ENCODE peak calls at places on chromosomes 4 and X, in six cellular contexts. One of them, this sample, is unnamed.

GRCh38 chrX:41781500-41781899 is 57.5 kb downstream of the GPR82 start:
- DNase-seq in esophagus squamous epithelium: no peak
- DNase-seq in transverse colon: no peak
- DNase-seq in H1: no peak
- DNase-seq in gastrocnemius medialis: no peak
- DNase-seq in IMR-90: peak; percentile 56
- DNase-seq in this sample: peak; percentile 46

GRCh38 chrX:107429090-107429489 is 20.4 kb upstream of the FRMPD3 start:
- DNase-seq in esophagus squamous epithelium: no peak
- DNase-seq in transverse colon: peak; percentile 34
- DNase-seq in H1: peak; percentile 49
- DNase-seq in gastrocnemius medialis: no peak
- DNase-seq in IMR-90: peak; percentile 3
- DNase-seq in this sample: peak; percentile 34

GRCh38 chrX:55143621-55144020 is 54.8 kb downstream of the PAGE2 start:
- DNase-seq in esophagus squamous epithelium: no peak
- DNase-seq in transverse colon: no peak
- DNase-seq in H1: no peak
- DNase-seq in gastrocnemius medialis: no peak
- DNase-seq in IMR-90: no peak
- DNase-seq in this sample: no peak

GRCh38 chrX:52988985-52989917 is 30.9 kb upstream of the FAM156A start:
- DNase-seq in esophagus squamous epithelium: no peak
- DNase-seq in transverse colon: no peak
- DNase-seq in H1: no peak
- DNase-seq in gastrocnemius medialis: no peak
- DNase-seq in IMR-90: no peak
- DNase-seq in this sample: no peak

GRCh38 chr4:42568610-42569207 is 88.2 kb downstream of the ATP8A1 start:
- DNase-seq in esophagus squamous epithelium: no peak
- DNase-seq in transverse colon: peak; percentile 72
- DNase-seq in H1: peak; percentile 54
- DNase-seq in gastrocnemius medialis: peak; percentile 51
- DNase-seq in IMR-90: peak; percentile 65
- DNase-seq in this sample: peak; percentile 75

GRCh38 chrX:63275127-63275526 is 76.0 kb downstream of the SPIN4 start:
- DNase-seq in esophagus squamous epithelium: no peak
- DNase-seq in transverse colon: peak; percentile 14
- DNase-seq in H1: peak; percentile 61
- DNase-seq in gastrocnemius medialis: no peak
- DNase-seq in IMR-90: peak; percentile 10
- DNase-seq in this sample: no peak

GRCh38 chr4:128528793-128529553 is 241.4 kb upstream of the PGRMC2 start:
- DNase-seq in esophagus squamous epithelium: no peak
- DNase-seq in transverse colon: no peak
- DNase-seq in H1: no peak
- DNase-seq in gastrocnemius medialis: peak; percentile 58
- DNase-seq in IMR-90: peak; percentile 99
- DNase-seq in this sample: no peak

GRCh38 chrX:45743081-45743533 is 542.4 kb upstream of the DIPK2B start:
- DNase-seq in esophagus squamous epithelium: no peak
- DNase-seq in transverse colon: no peak
- DNase-seq in H1: no peak
- DNase-seq in gastrocnemius medialis: no peak
- DNase-seq in IMR-90: peak; percentile 75
- DNase-seq in this sample: no peak

GRCh38 chr4:53586121-53586816 is 5.0 kb downstream of the LNX1 start:
- DNase-seq in esophagus squamous epithelium: no peak
- DNase-seq in transverse colon: no peak
- DNase-seq in H1: no peak
- DNase-seq in gastrocnemius medialis: no peak
- DNase-seq in IMR-90: peak; percentile 99
- DNase-seq in this sample: no peak

GRCh38 chrX:137031039-137031438 is 2.8 kb downstream of the GPR101 start:
- DNase-seq in esophagus squamous epithelium: no peak
- DNase-seq in transverse colon: no peak
- DNase-seq in H1: no peak
- DNase-seq in gastrocnemius medialis: no peak
- DNase-seq in IMR-90: no peak
- DNase-seq in this sample: no peak

DNA sequence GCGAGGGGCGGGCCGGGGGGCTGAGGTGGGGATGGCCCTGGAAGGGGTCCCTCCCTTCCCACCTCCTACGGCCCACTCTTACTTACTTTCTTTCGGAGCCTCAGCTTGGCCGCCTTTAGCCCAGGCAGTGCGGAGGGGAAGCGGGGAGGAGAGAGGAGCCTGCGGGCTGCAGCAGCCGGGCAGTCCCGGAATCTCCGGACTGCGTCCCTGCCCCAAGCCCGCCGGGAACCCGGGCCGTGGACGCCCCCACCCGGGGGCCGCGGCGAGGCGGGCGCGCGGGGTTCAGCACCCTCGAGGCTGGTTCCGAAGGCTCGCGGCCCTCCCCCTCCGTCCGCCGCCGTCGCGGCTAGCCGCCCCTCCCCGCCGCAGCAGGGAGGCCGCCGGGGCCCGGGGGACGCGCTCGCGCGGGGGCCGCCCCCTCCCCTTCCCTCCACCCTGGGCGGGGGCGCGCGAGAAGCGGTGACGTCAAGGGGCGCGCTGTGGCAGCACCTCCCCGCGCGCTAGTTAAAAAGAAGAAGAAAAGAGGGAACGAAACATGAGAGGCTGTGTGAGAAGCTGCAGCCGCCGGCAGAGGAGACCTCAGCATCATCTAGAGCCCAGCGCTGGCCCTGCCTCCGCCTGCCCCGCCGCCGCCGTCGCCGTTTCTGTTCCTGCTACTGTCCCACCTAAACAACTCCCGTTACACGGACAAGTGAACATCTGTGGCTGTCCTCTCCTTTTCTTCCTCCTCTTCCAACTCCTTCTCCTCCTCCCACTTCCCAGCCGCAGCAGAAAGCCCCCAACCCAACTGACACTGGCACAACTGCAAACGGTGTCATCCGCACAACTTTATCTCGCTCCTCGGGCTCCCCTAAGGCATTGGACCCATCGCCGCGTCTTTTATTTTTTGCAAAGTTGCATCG is at the start of gene HHIP:
- DNase-seq in esophagus squamous epithelium: no peak
- DNase-seq in transverse colon: peak; percentile 25
- DNase-seq in H1: peak; percentile 64
- DNase-seq in gastrocnemius medialis: no peak
- DNase-seq in IMR-90: peak; percentile 65
- DNase-seq in this sample: peak; percentile 17
- TF ChIP-seq POLR2A in esophagus squamous epithelium: no peak
- TF ChIP-seq POLR2A in transverse colon: peak; percentile 22
- TF ChIP-seq POLR2A in H1: no peak
- TF ChIP-seq POLR2A in gastrocnemius medialis: no peak
- TF ChIP-seq POLR2A in IMR-90: no peak
- TF ChIP-seq POLR2A in this sample: no peak

GRCh38 chr4:148441986-148442829 is at the start of gene NR3C2:
- DNase-seq in esophagus squamous epithelium: peak; percentile 95
- DNase-seq in transverse colon: peak; percentile 99
- DNase-seq in H1: peak; percentile 92
- DNase-seq in gastrocnemius medialis: peak; percentile 100
- DNase-seq in IMR-90: peak; percentile 96
- DNase-seq in this sample: peak; percentile 95
- TF ChIP-seq POLR2A in esophagus squamous epithelium: peak; percentile 100
- TF ChIP-seq POLR2A in transverse colon: peak; percentile 100
- TF ChIP-seq POLR2A in H1: peak; percentile 94
- TF ChIP-seq POLR2A in gastrocnemius medialis: peak; percentile 100
- TF ChIP-seq POLR2A in IMR-90: peak; percentile 56
- TF ChIP-seq POLR2A in this sample: peak; percentile 83

DNA sequence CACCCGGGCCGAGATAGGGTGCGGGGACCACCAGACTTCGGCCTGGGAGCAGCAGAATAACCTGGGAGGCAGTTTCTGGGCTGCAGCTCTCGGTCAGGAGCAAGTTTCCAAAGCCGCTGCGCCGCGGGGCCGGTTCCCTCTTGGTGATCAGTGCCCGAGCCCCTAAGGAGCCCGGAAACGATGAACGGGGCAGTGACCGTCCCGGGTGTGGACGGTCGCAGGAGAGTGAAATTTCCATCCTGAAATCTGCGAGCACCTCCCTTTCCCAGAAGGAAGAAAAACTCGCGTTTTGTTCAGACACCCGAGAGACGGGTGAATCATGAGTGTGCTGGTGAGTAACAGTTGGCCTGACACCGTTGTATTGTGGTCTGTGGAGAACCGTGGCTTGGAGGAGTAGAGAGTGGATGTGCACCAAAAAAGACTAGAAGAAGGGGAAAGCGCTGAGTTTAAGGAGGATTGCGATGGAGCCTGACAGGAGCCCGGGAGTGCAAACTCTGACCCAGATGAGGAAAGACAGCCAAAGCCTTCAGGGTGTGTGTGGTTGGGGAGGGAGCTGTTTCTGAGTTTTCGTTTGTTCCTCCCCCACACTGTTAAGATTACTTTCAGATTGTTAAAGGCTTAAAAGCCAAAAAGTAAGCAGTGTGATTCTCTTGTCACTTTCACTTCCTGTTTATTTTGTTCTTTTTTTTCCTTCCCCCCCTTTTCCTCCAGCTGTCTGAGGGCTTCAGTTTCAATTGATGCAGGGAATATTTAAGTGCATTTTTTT is 824 bp downstream of the MCUB start:
- DNase-seq in esophagus squamous epithelium: no peak
- DNase-seq in transverse colon: peak; percentile 37
- DNase-seq in H1: peak; percentile 56
- DNase-seq in gastrocnemius medialis: no peak
- DNase-seq in IMR-90: peak; percentile 81
- DNase-seq in this sample: peak; percentile 50
- TF ChIP-seq POLR2A in esophagus squamous epithelium: peak; percentile 15
- TF ChIP-seq POLR2A in transverse colon: peak; percentile 42
- TF ChIP-seq POLR2A in H1: no peak
- TF ChIP-seq POLR2A in gastrocnemius medialis: no peak
- TF ChIP-seq POLR2A in IMR-90: no peak
- TF ChIP-seq POLR2A in this sample: no peak

GRCh38 chr4:154602404-154603020 is 9.9 kb downstream of the FGG start:
- DNase-seq in esophagus squamous epithelium: no peak
- DNase-seq in transverse colon: no peak
- DNase-seq in H1: no peak
- DNase-seq in gastrocnemius medialis: no peak
- DNase-seq in IMR-90: no peak
- DNase-seq in this sample: no peak
- TF ChIP-seq POLR2A in esophagus squamous epithelium: no peak
- TF ChIP-seq POLR2A in transverse colon: no peak
- TF ChIP-seq POLR2A in H1: no peak
- TF ChIP-seq POLR2A in gastrocnemius medialis: no peak
- TF ChIP-seq POLR2A in IMR-90: no peak
- TF ChIP-seq POLR2A in this sample: no peak

DNA sequence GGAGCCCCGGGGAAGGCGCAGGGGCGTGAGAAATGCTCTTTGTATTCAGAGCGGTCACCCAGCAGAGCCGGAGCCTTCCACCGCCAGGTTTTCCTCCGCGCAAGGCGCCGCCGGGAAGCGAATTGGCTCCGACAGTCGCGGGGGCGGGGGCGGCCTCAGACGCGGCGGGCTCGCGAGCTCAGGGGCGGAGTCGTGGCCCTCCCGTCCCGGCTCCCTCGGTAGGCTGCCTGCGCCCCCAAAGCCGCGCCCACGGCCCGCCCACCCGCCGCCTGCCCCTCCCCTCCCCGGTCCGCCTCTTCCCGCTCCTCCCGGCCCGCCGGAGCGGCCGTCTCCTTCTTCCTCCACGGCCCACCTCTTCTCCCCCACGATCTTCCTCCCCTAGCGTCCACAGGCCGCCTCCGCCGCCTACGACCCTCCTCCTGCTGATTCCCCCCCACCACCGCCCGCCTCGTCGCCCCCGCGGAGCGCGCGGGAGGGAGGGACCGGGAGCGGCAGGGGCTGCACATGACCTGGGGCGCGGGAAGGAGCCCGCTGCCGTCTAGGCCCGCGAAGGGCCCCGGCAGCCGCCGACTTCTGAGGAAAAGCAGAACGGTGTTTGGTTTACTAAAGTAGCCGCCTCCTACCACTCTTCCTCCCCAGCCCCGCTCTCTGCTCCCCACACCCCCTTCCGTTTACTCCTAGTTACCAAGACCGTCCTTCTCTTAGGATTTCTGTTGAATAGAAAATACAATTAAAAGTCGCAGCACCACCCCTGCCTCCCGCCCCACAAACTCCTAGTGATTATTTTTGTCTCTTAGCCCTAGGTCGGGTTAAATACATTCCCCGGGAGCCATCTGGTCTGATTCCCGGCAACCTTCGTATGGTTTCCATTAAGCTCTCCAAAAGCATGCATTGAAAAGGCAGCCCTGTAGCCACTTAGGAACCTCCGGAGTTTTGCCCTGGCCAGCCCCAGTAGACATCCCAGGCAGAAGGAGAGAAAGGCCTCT is 53.2 kb downstream of the C4orf51 start:
- DNase-seq in esophagus squamous epithelium: peak; percentile 35
- DNase-seq in transverse colon: peak; percentile 95
- DNase-seq in H1: peak; percentile 93
- DNase-seq in gastrocnemius medialis: peak; percentile 94
- DNase-seq in IMR-90: peak; percentile 89
- DNase-seq in this sample: peak; percentile 93
- TF ChIP-seq POLR2A in esophagus squamous epithelium: peak; percentile 54
- TF ChIP-seq POLR2A in transverse colon: peak; percentile 77
- TF ChIP-seq POLR2A in H1: peak; percentile 85
- TF ChIP-seq POLR2A in gastrocnemius medialis: peak; percentile 87
- TF ChIP-seq POLR2A in IMR-90: peak; percentile 75
- TF ChIP-seq POLR2A in this sample: peak; percentile 39

DNA sequence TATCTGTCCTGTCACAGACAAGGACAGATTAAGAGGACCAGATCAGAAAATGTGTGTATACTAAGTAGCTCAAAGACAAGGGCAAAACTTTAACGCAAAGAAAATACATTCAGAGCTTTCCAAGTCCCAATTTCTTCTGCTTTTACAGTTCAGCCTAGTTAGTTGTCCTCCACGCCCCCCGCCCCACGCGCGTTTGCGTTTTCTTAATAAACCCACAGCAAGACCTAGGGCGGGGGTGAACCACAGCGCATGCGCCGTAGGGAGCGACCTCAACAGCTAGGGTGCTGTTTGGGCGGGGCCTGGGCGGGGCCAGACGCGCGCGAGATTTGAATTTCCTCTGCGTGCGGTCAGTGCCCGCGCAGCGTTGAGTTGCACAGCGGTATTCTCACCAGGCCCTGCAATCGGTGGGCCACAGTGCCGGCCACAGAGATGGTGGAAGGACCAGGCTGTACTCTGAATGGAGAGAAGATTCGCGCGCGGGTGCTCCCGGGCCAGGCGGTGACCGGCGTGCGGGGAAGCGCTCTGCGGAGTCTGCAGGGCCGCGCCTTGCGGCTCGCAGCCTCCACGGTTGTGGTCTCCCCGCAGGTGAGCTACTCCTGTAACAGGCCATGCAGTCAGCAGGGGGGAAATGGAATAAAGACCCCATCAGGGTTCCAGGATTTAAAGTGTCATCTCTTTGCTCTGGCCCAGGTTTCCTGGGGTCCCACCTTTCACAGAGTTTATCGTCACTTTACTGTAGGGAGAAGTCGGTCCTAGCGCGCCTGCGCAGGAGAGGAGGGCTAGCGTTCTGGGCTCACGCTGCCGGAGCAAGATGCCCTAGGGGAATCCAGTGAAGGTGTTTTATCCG is at the start of gene NEIL3:
- DNase-seq in esophagus squamous epithelium: peak; percentile 75
- DNase-seq in transverse colon: peak; percentile 94
- DNase-seq in H1: peak; percentile 90
- DNase-seq in gastrocnemius medialis: peak; percentile 75
- DNase-seq in IMR-90: peak; percentile 79
- DNase-seq in this sample: peak; percentile 95
- TF ChIP-seq POLR2A in esophagus squamous epithelium: no peak
- TF ChIP-seq POLR2A in transverse colon: no peak
- TF ChIP-seq POLR2A in H1: peak; percentile 83
- TF ChIP-seq POLR2A in gastrocnemius medialis: no peak
- TF ChIP-seq POLR2A in IMR-90: no peak
- TF ChIP-seq POLR2A in this sample: peak; percentile 83

GRCh38 chr4:24213936-24214335 is 324.1 kb upstream of the PPARGC1A start:
- DNase-seq in esophagus squamous epithelium: no peak
- DNase-seq in transverse colon: no peak
- DNase-seq in H1: no peak
- DNase-seq in gastrocnemius medialis: no peak
- DNase-seq in IMR-90: no peak
- DNase-seq in this sample: no peak
- TF ChIP-seq POLR2A in esophagus squamous epithelium: no peak
- TF ChIP-seq POLR2A in transverse colon: no peak
- TF ChIP-seq POLR2A in H1: no peak
- TF ChIP-seq POLR2A in gastrocnemius medialis: no peak
- TF ChIP-seq POLR2A in IMR-90: no peak
- TF ChIP-seq POLR2A in this sample: no peak

This sample was measured in erythroblast.